ENCODE peak calls at places on chromosomes 11 and 22, in four cellular contexts. M is CD14-positive monocyte; A is stimulated activated CD4-positive, alpha-beta T cell treated with anti-CD3 and anti-CD28 coated beads, Interleukin-1b, Interleukin-23, amount 100 ng/mL, for 24 hours; U is astrocyte of the hippocampus. H is an unnamed sample.
A peak's percentile ranks its signal among the peaks of the same experiment; 100 is the strongest.

GRCh38 chr22:43412808-43413785 is 1.3 kb downstream of the MPPED1 start:
- DNase-seq in M (no peak), A (no peak), U (no peak), H (no peak)

GRCh38 chr11:13503393-13503792 is 7.6 kb upstream of the PTH start:
- DNase-seq in U (no peak), A (no peak), M (no peak), H (no peak)

GRCh38 chr11:65852508-65853248 is 5.3 kb downstream of the CFL1 start:
- DNase-seq in M (no peak), A (no peak), U (peak; percentile 4), H (no peak)

GRCh38 chr11:14873632-14874031 is 18.4 kb downstream of the CYP2R1 start:
- DNase-seq in A (no peak), M (no peak), U (no peak), H (no peak)

GRCh38 chr11:123642435-123642834 is 12.0 kb downstream of the SCN3B start:
- DNase-seq in M (no peak), U (no peak), A (no peak), H (no peak)

GRCh38 chr11:122478986-122479385 is 176.5 kb upstream of the UBASH3B start:
- DNase-seq in A (no peak), M (no peak), U (no peak), H (no peak)

GRCh38 chr11:32231909-32232493 is 141.1 kb downstream of the RCN1 start:
- DNase-seq in U (peak; percentile 42), M (no peak), A (no peak), H (no peak)

GRCh38 chr22:41917906-41918791 is 3.3 kb upstream of the SHISA8 start:
- DNase-seq in M (peak; percentile 78), A (no peak), U (peak; percentile 58), H (no peak)

GRCh38 chr11:91956711-91957110 is 267.9 kb upstream of the FAT3 start:
- DNase-seq in A (no peak), M (no peak), U (no peak), H (no peak)

H was measured in activated naive CD8-positive, alpha-beta T cell treated with anti-CD3 and anti-CD28 coated beads, Interleukin-2, amount 50 U/mL, for 16 hours.